ENCODE peak calls at places on chromosomes 3 and 15, in six cellular contexts. M, W, B, Y, X and L are unnamed samples.

GRCh38 chr3:40996382-40996781 is 202.9 kb upstream of the CTNNB1 start:
- DNase-seq in W (no peak), X (no peak), B (no peak), M (no peak), Y (no peak), L (no peak)

GRCh38 chr3:142263126-142263525 is 37.7 kb upstream of the GK5 start:
- DNase-seq in Y (no peak), W (no peak), M (no peak), B (no peak), X (no peak), L (no peak)

GRCh38 chr15:48565560-48566482 is 79.7 kb downstream of the FBN1 start:
- DNase-seq in Y (no peak), W (no peak), B (no peak), X (no peak), M (no peak), L (no peak)

GRCh38 chr15:76310470-76311070 is 699 bp downstream of the ETFA start:
- DNase-seq in W (no peak), X (no peak), B (no peak), Y (peak), M (no peak), L (peak)

GRCh38 chr3:46946856-46947544 is 29.5 kb downstream of the CCDC12 start:
- DNase-seq in X (no peak), M (no peak), W (no peak), Y (no peak), B (no peak), L (no peak)

GRCh38 chr3:33221241-33221640 is 2.6 kb upstream of the SUSD5 start:
- DNase-seq in B (no peak), X (no peak), W (no peak), Y (no peak), M (no peak), L (no peak)

GRCh38 chr3:159137966-159138365 is 336.1 kb downstream of the MFSD1 start:
- DNase-seq in W (no peak), B (no peak), Y (no peak), M (peak), X (no peak), L (no peak)

GRCh38 chr15:70147778-70148177 is 50.1 kb upstream of the TLE3 start:
- DNase-seq in Y (no peak), B (no peak), M (no peak), X (no peak), W (peak), L (no peak)

GRCh38 chr3:58824285-58824684 is 157.7 kb upstream of the FAM3D start:
- DNase-seq in M (no peak), Y (peak), W (no peak), X (peak), B (no peak), L (peak)

GRCh38 chr15:82530606-82531379 is 9.5 kb downstream of the RPS17 start:
- DNase-seq in X (no peak), B (peak), Y (peak), W (peak), M (peak), L (peak)

GRCh38 chr15:30939161-30939560 is 35.4 kb downstream of the FAN1 start:
- DNase-seq in B (no peak), Y (no peak), M (no peak), X (no peak), W (no peak), L (no peak)

GRCh38 chr3:170840291-170840859 is 29.6 kb downstream of the RPL22L1 start:
- DNase-seq in Y (no peak), W (no peak), X (no peak), M (no peak), B (no peak), L (no peak)

GRCh38 chr3:127442551-127442950 is 148.0 kb downstream of the TPRA1 start:
- DNase-seq in W (no peak), Y (no peak), B (no peak), X (peak), M (no peak), L (no peak)

GRCh38 chr3:45167011-45167911 is 21.1 kb upstream of the CDCP1 start:
- DNase-seq in M (peak), X (peak), W (peak), Y (no peak), B (peak), L (no peak)

GRCh38 chr15:68991723-68992122 is 22.8 kb upstream of the NOX5 start:
- DNase-seq in B (no peak), M (no peak), Y (no peak), X (no peak), W (no peak), L (no peak)

GRCh38 chr3:174010902-174011301 is 613.4 kb downstream of the NLGN1 start:
- DNase-seq in Y (no peak), B (no peak), W (no peak), X (no peak), M (no peak), L (no peak)

GRCh38 chr15:60773255-60773654 is 294.3 kb upstream of the ICE2 start:
- DNase-seq in X (no peak), B (no peak), M (no peak), W (no peak), Y (no peak), L (no peak)

GRCh38 chr3:14166877-14167605 is 11.4 kb downstream of the XPC start:
- DNase-seq in W (no peak), M (no peak), Y (no peak), X (no peak), B (peak), L (no peak)

GRCh38 chr15:66997212-66997611 is 68.2 kb upstream of the SMAD3 start:
- DNase-seq in M (no peak), X (no peak), W (no peak), B (no peak), Y (no peak), L (no peak)

GRCh38 chr15:100934166-100934565 is 15.0 kb downstream of the LRRK1 start:
- DNase-seq in W (no peak), B (no peak), M (no peak), X (no peak), Y (no peak), L (no peak)

GRCh38 chr15:38611228-38611627 is 46.6 kb upstream of the RASGRP1 start:
- DNase-seq in Y (no peak), X (no peak), W (no peak), M (no peak), B (no peak), L (no peak)

GRCh38 chr3:175601521-175601920 is 742.4 kb downstream of the NAALADL2 start:
- DNase-seq in Y (no peak), M (no peak), X (no peak), W (no peak), B (no peak), L (no peak)

GRCh38 chr3:120536642-120537041 is 59.5 kb upstream of the NDUFB4 start:
- DNase-seq in W (no peak), B (no peak), Y (no peak), M (no peak), X (no peak), L (no peak)

GRCh38 chr3:100068758-100069345 is 45.4 kb downstream of the FILIP1L start:
- DNase-seq in X (peak), M (peak), W (peak), B (peak), Y (peak), L (peak)

GRCh38 chr15:28978011-28978378 is 92.2 kb downstream of the APBA2 start:
- DNase-seq in M (no peak), Y (no peak), B (no peak), X (no peak), W (no peak), L (no peak)

GRCh38 chr3:150286390-150287147 is 121.5 kb upstream of the TSC22D2 start:
- DNase-seq in Y (peak), B (no peak), M (no peak), X (no peak), W (no peak), L (peak)

GRCh38 chr15:47460775-47461174 is 256.5 kb upstream of the SEMA6D start:
- DNase-seq in M (no peak), W (no peak), B (peak), X (no peak), Y (no peak), L (no peak)

GRCh38 chr15:37516628-37517027 is 416.3 kb upstream of the MEIS2 start:
- DNase-seq in M (no peak), X (no peak), B (no peak), W (no peak), Y (no peak), L (no peak)

GRCh38 chr15:60392601-60392985 is 5.2 kb downstream of the ANXA2 start:
- DNase-seq in M (peak), Y (no peak), W (no peak), X (no peak), B (no peak), L (no peak)

GRCh38 chr3:166575166-166575565 is 737.9 kb upstream of the BCHE start:
- DNase-seq in M (no peak), B (no peak), Y (no peak), W (no peak), X (no peak), L (no peak)

GRCh38 chr3:79361748-79362378 is 405.9 kb downstream of the ROBO1 start:
- DNase-seq in Y (peak), B (no peak), W (no peak), X (no peak), M (no peak), L (no peak)
- TF ChIP-seq CTCF in Y (peak), B (peak), W (peak), X (peak), M (peak), L (peak)

GRCh38 chr3:89314454-89314853 is 207.0 kb downstream of the EPHA3 start:
- DNase-seq in Y (no peak), W (no peak), M (no peak), B (no peak), X (no peak), L (no peak)
- TF ChIP-seq CTCF in Y (no peak), W (no peak), M (no peak), B (no peak), X (no peak), L (no peak)

DNA sequence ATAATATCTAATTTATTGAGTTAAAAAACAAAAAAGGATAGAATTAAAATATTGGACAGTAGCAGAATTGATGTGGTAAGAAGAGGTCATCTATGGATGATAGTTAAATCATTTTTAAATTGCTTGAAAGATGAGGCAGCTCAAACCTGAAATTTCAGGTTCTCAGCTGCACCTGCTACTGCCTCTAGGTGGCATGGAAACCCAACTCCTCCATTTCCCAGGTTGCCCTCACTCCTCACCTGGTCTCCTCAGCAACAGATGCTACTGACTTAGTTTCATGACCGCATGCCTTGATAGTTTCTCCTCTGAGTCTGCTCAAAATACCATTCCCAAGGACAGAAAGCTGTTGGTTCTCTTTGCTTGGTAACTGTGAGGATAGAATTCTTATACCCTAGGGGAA is 148.1 kb downstream of the ABHD5 start:
- DNase-seq in Y (no peak), B (no peak), W (no peak), X (no peak), M (no peak), L (no peak)
- TF ChIP-seq CTCF in Y (no peak), B (no peak), W (no peak), X (no peak), M (no peak), L (peak)

DNA sequence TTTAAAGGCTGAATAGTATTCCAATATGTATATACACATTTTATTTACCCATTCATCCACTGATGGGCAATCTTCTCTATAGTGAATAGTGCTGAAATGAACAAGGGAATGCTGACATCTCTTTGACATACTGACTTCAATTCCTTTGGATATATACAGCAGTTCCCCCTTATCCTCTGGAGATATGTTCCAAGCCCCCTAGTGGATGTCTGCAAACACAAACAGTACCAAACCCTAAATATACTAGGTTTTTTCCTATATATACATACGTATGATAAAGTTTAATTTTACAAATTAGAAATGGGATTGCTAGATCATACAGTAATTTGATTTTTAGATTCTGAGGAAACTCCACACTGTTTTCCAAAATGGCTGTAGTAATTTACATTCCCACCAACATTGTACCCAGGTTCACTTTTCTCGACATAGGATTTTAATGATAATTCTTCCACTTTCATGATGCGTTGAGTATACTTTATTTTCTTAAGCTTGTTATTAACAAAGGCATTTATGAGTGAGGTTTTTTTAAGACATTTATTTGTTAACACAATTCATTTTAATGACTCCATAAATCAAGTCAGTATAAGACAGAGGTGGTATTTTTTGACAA is 38.2 kb downstream of the VPS13C start:
- DNase-seq in X (no peak), W (no peak), M (no peak), Y (no peak), B (no peak), L (no peak)
- TF ChIP-seq CTCF in X (no peak), W (no peak), M (no peak), Y (no peak), B (no peak), L (no peak)